ENCODE peak calls at places on chromosome 3, in six cellular contexts. K is RPMI7951; N is AG08395; Y is brain microvascular endothelial cell; V is activated CD4-positive, CD25-positive, alpha-beta regulatory T cell; S is T1000. Z is an unnamed sample.

GRCh38 chr3:135326851-135327250 is 531.8 kb downstream of the EPHB1 start:
- DNase-seq in K (no peak), N (no peak), Y (no peak), V (no peak), S (no peak), Z (no peak)

GRCh38 chr3:142211034-142211433 is 14.4 kb downstream of the GK5 start:
- DNase-seq in K (peak), N (no peak), Y (no peak), V (no peak), S (no peak), Z (peak)

GRCh38 chr3:20068512-20069177 is 28.4 kb downstream of the KAT2B start:
- DNase-seq in K (no peak), N (no peak), Y (no peak), V (no peak), S (no peak), Z (no peak)

GRCh38 chr3:43497905-43498365 is 123.9 kb downstream of the ANO10 start:
- DNase-seq in K (peak), N (no peak), Y (no peak), V (no peak), S (no peak), Z (no peak)

GRCh38 chr3:195095035-195095703 is 175.8 kb downstream of the XXYLT1 start:
- DNase-seq in K (no peak), N (no peak), Y (no peak), V (no peak), S (no peak), Z (no peak)

GRCh38 chr3:5217824-5218595 is 30.5 kb downstream of the EDEM1 start:
- DNase-seq in K (no peak), N (no peak), Y (no peak), V (no peak), S (no peak), Z (no peak)

GRCh38 chr3:98655666-98656065 is 62.3 kb upstream of the CPOX start:
- DNase-seq in K (peak), N (peak), Y (peak), V (no peak), S (no peak), Z (peak)

GRCh38 chr3:27630892-27631291 is 91.2 kb downstream of the EOMES start:
- DNase-seq in K (peak), N (peak), Y (no peak), V (no peak), S (no peak), Z (peak)

GRCh38 chr3:37943631-37944242 is 46.8 kb upstream of the VILL start:
- DNase-seq in K (no peak), N (no peak), Y (no peak), V (no peak), S (no peak), Z (no peak)

GRCh38 chr3:105137911-105138310 is 228.8 kb upstream of the ALCAM start:
- DNase-seq in K (no peak), N (no peak), Y (no peak), V (no peak), S (no peak), Z (no peak)

Z was measured in M059J.